ENCODE peak calls at places on chromosomes 2 and 18, in seven cellular contexts. X is CD4-positive, alpha-beta memory T cell; L is sigmoid colon; A is naive thymus-derived CD4-positive, alpha-beta T cell; P is adrenal gland; W is CD4-positive, alpha-beta T cell; B is endodermal cell. R is an unnamed sample.
A peak's percentile ranks its signal among the peaks of the same experiment; 100 is the strongest.

GRCh38 chr18:57627488-57627887 is 5.9 kb upstream of the NARS1 start:
- DNase-seq in W (no peak), L (no peak), P (no peak), A (no peak), B (peak; percentile 52), X (no peak), R (no peak)

GRCh38 chr2:220855296-220855695 is 716.8 kb downstream of the EPHA4 start:
- DNase-seq in W (no peak), B (no peak), X (no peak), L (no peak), P (no peak), A (no peak), R (no peak)

GRCh38 chr2:26330604-26331003 is 15.3 kb upstream of the SELENOI start:
- DNase-seq in A (no peak), X (no peak), W (no peak), P (no peak), B (no peak), L (no peak), R (no peak)

GRCh38 chr2:136080114-136080513 is 37.8 kb downstream of the CXCR4 start:
- DNase-seq in L (no peak), A (no peak), B (no peak), W (no peak), X (no peak), P (no peak), R (no peak)

GRCh38 chr2:2270808-2271415 is 60.2 kb downstream of the MYT1L start:
- DNase-seq in P (no peak), B (no peak), L (no peak), X (no peak), W (no peak), A (no peak), R (no peak)

GRCh38 chr2:156436477-156437085 is 402 bp downstream of the GPD2 start:
- DNase-seq in W (peak; percentile 8), A (peak; percentile 31), X (peak; percentile 22), P (peak; percentile 17), B (peak; percentile 72), L (no peak), R (no peak)

GRCh38 chr2:73291093-73291460 is 2.3 kb downstream of the EGR4 start:
- DNase-seq in X (peak; percentile 57), A (peak; percentile 68), W (peak; percentile 53), P (peak; percentile 46), L (no peak), B (peak; percentile 93), R (no peak)

GRCh38 chr2:197107291-197108269 is 181.1 kb upstream of the PGAP1 start:
- DNase-seq in A (no peak), P (peak; percentile 48), L (peak; percentile 87), B (no peak), W (no peak), X (no peak), R (no peak)

GRCh38 chr18:37537868-37538525 is 27.6 kb downstream of the CELF4 start:
- DNase-seq in W (no peak), P (peak; percentile 80), X (no peak), A (no peak), L (peak; percentile 76), B (peak; percentile 97), R (peak; percentile 68)

GRCh38 chr2:127014630-127015029 is 92.3 kb downstream of the BIN1 start:
- DNase-seq in X (no peak), W (no peak), B (no peak), A (no peak), L (no peak), P (no peak), R (no peak)

GRCh38 chr18:41905786-41906527 is 49.1 kb upstream of the PIK3C3 start:
- DNase-seq in B (no peak), W (no peak), X (no peak), P (no peak), L (no peak), A (peak; percentile 4), R (no peak)

GRCh38 chr2:10712186-10712809 is 9.1 kb upstream of the ATP6V1C2 start:
- DNase-seq in P (no peak), L (no peak), X (no peak), W (no peak), B (peak; percentile 54), A (no peak), R (no peak)

GRCh38 chr18:8946046-8946838 is 156.3 kb upstream of the NDUFV2 start:
- DNase-seq in B (no peak), A (no peak), X (no peak), L (no peak), P (no peak), W (no peak), R (no peak)

GRCh38 chr2:133458280-133458679 is 110.0 kb downstream of the NCKAP5 start:
- DNase-seq in X (no peak), W (no peak), A (no peak), L (no peak), B (no peak), P (no peak), R (no peak)

GRCh38 chr2:153163055-153163454 is 315.5 kb downstream of the RPRM start:
- DNase-seq in B (peak; percentile 71), P (no peak), X (peak; percentile 1), W (no peak), L (no peak), A (no peak), R (no peak)

GRCh38 chr2:52810460-52810859 is 957.1 kb upstream of the CHAC2 start:
- DNase-seq in L (no peak), W (no peak), X (no peak), B (peak; percentile 52), A (no peak), P (no peak), R (no peak)

GRCh38 chr2:27915874-27916273 is 25.3 kb downstream of the BABAM2 start:
- DNase-seq in X (no peak), A (no peak), W (no peak), B (no peak), L (no peak), P (no peak), R (no peak)

GRCh38 chr2:128686498-128686861 is 367.8 kb upstream of the HS6ST1 start:
- DNase-seq in X (no peak), L (no peak), W (no peak), B (no peak), A (no peak), P (no peak), R (no peak)

GRCh38 chr2:111669928-111670695 is 213.9 kb downstream of the ANAPC1 start:
- DNase-seq in X (no peak), W (no peak), B (peak; percentile 35), P (no peak), L (no peak), A (no peak), R (no peak)

GRCh38 chr2:111671426-111672150 is 212.4 kb downstream of the ANAPC1 start:
- DNase-seq in X (no peak), A (no peak), W (no peak), P (peak; percentile 66), L (peak; percentile 78), B (peak; percentile 19), R (no peak)

GRCh38 chr2:111668274-111668616 is 215.7 kb downstream of the ANAPC1 start:
- DNase-seq in P (no peak), A (no peak), L (no peak), W (no peak), X (no peak), B (peak; percentile 23), R (no peak)

GRCh38 chr2:111668741-111669140 is 215.3 kb downstream of the ANAPC1 start:
- DNase-seq in P (no peak), A (no peak), L (no peak), W (no peak), X (no peak), B (peak; percentile 7), R (no peak)

GRCh38 chr2:111670776-111671175 is 213.2 kb downstream of the ANAPC1 start:
- DNase-seq in W (no peak), B (peak; percentile 32), A (no peak), X (no peak), L (no peak), P (no peak), R (no peak)
- H3K27ac ChIP-seq in W (no peak overlapping the region), B (no peak overlapping the region), A (no peak overlapping the region), X (no peak overlapping the region), L (no peak overlapping the region), P (peak overlapping the region; percentile 72), R (no peak overlapping the region)

DNA sequence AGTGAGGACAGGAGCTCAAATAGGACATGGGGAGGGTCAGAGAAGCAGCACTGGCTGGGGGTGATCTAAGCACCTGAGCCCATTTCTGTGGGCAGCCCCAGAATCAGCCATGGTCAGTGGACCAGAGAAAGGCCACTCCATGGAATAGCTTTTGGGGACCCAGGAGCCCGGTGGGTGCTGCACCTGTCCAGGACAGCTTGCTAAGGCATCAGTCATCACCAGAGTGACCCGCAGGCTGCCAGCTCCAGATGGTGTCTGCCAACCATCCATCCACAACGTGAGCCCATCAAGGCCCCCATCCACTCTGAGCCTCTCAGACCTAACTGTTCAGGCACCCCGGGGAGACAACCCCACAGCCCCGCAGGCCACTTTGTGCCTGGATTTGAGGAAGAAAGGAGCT is 23.6 kb upstream of the COL6A3 start:
- DNase-seq in W (no peak), X (no peak), B (no peak), L (no peak), P (no peak), A (no peak), R (no peak)
- H3K27ac ChIP-seq in W (no peak overlapping the region), X (no peak overlapping the region), B (no peak overlapping the region), L (no peak overlapping the region), P (no peak overlapping the region), A (no peak overlapping the region), R (no peak overlapping the region)

DNA sequence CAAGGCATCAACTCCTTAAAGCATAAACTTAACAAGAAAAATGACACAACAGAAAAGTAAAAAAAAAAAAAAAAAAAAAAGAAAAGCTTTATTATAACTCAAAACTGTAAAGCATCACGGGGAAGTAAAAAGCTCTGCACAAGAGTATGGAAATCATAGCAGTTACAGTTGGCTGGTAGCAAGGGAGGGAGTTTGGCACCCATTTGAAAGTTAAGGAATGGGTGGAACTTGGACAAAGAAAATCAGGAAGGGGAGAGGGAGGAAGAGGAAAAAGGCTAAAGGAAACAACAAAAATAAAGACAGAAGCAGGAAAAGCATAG is 8.6 kb downstream of the KLF7 start:
- DNase-seq in A (no peak), W (no peak), P (no peak), B (no peak), L (no peak), X (no peak), R (no peak)
- H3K27ac ChIP-seq in A (no peak overlapping the region), W (no peak overlapping the region), P (peak overlapping the region; percentile 61), B (no peak overlapping the region), L (peak overlapping the region; percentile 96), X (no peak overlapping the region), R (no peak overlapping the region)

DNA sequence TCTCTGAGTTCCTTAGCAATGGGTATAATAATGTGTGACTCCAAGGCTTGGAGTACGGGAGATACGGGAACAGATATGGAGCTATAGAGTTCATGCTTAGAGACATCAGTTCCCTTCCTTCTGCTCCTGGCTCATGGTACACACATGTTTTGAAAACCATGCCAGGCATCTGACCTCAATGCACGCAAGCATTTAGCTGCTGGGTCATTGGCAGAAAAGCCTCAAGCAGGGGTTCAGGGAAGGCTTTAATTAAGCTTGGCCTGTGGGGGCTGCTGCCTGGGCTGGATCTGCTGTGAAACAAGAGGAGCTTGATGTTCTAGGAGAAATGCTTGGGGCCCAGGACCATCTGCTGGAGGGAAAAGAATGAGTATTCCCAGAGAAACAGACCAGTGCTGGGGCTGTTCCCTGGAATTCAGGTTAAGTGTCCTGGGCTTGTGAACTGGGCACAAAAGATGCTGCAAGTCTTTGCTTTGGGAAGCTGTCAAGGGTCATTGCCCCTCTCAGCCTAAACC is 3.2 kb downstream of the ALLC start:
- DNase-seq in B (no peak), X (no peak), P (no peak), L (no peak), W (no peak), A (no peak), R (no peak)
- H3K27ac ChIP-seq in B (no peak overlapping the region), X (no peak overlapping the region), P (no peak overlapping the region), L (no peak overlapping the region), W (no peak overlapping the region), A (no peak overlapping the region), R (no peak overlapping the region)